ENCODE peak calls at places on chromosome 7, in ten cellular contexts. Q, A, F, P, C, L, M, R, I and N are unnamed samples.
A peak's percentile ranks its signal among the peaks of the same experiment; 100 is the strongest.

GRCh38 chr7:80883188-80884025 is 35.4 kb downstream of the SEMA3C start:
- DNase-seq in I (peak; percentile 100), F (peak; percentile 99), C (no peak), R (no peak), P (no peak), M (peak; percentile 100), L (no peak), A (no peak), Q (no peak), N (peak; percentile 42)

GRCh38 chr7:129829677-129830631 is 122.8 kb downstream of the UBE2H start:
- DNase-seq in F (peak; percentile 90), R (no peak), I (no peak), M (peak; percentile 69), P (peak; percentile 74), A (peak; percentile 82), L (peak; percentile 34), C (peak; percentile 72), Q (peak; percentile 91), N (peak; percentile 67)

GRCh38 chr7:75776295-75776971 is 4.4 kb upstream of the CCL26 start:
- DNase-seq in P (no peak), M (peak; percentile 96), R (no peak), F (peak; percentile 64), Q (no peak), A (no peak), L (no peak), C (peak; percentile 37), I (peak; percentile 87), N (no peak)

GRCh38 chr7:9302436-9302835 is 869.0 kb downstream of the NXPH1 start:
- DNase-seq in M (no peak), P (no peak), L (no peak), A (no peak), F (no peak), Q (no peak), C (no peak), I (no peak), R (no peak), N (no peak)

GRCh38 chr7:47877336-47877735 is 70.9 kb downstream of the PKD1L1 start:
- DNase-seq in I (no peak), P (no peak), M (no peak), L (no peak), R (no peak), Q (no peak), A (no peak), F (no peak), C (no peak), N (no peak)

GRCh38 chr7:158507917-158508316 is 79.7 kb downstream of the PTPRN2 start:
- DNase-seq in L (no peak), I (no peak), A (no peak), F (no peak), Q (no peak), P (no peak), R (no peak), C (no peak), M (no peak), N (no peak)

GRCh38 chr7:148701414-148701813 is 2.7 kb downstream of the CUL1 start:
- DNase-seq in R (no peak), P (no peak), F (peak; percentile 23), I (no peak), A (no peak), Q (peak; percentile 65), L (no peak), M (no peak), C (no peak), N (no peak)

GRCh38 chr7:128381161-128381821 is 19.8 kb upstream of the PRRT4 start:
- DNase-seq in P (no peak), A (no peak), C (no peak), L (no peak), M (no peak), F (no peak), R (no peak), I (no peak), Q (peak; percentile 83), N (peak; percentile 81)

GRCh38 chr7:73519867-73520672 is 2.0 kb downstream of the BAZ1B start:
- DNase-seq in F (peak; percentile 27), M (no peak), C (no peak), P (no peak), I (no peak), L (no peak), Q (peak; percentile 67), A (peak; percentile 62), R (no peak), N (no peak)

GRCh38 chr7:159091480-159092475 is 52.9 kb downstream of the VIPR2 start:
- DNase-seq in F (no peak), I (no peak), R (no peak), Q (no peak), P (no peak), A (peak; percentile 59), M (no peak), C (no peak), L (no peak), N (no peak)

GRCh38 chr7:133564484-133564883 is 311.6 kb downstream of the EXOC4 start:
- DNase-seq in A (no peak), C (no peak), P (no peak), M (no peak), R (no peak), Q (no peak), F (no peak), L (no peak), I (no peak), N (no peak)

GRCh38 chr7:106514887-106515286 is 146.1 kb downstream of the CCDC71L start:
- DNase-seq in I (no peak), C (no peak), F (peak; percentile 33), L (no peak), A (no peak), R (no peak), Q (no peak), P (no peak), M (no peak), N (no peak)

GRCh38 chr7:135930565-135931423 is 46.4 kb downstream of the MTPN start:
- DNase-seq in Q (no peak), P (no peak), A (no peak), C (no peak), I (peak; percentile 32), M (no peak), R (no peak), L (no peak), F (peak; percentile 67), N (no peak)

GRCh38 chr7:142303650-142304049 is 45.8 kb upstream of the PRSS58 start:
- DNase-seq in R (no peak), Q (peak; percentile 24), A (no peak), F (peak; percentile 24), P (no peak), L (no peak), M (peak; percentile 52), C (no peak), I (no peak), N (peak; percentile 38)

GRCh38 chr7:25642849-25643248 is 414.6 kb upstream of the NPVF start:
- DNase-seq in R (no peak), L (no peak), F (no peak), A (no peak), C (no peak), Q (no peak), P (no peak), I (no peak), M (no peak), N (no peak)